ENCODE peak calls at places on chromosome 17, in four cellular contexts. A is right lobe of liver, G is pancreas, F is lower lobe of right lung. Z is an unnamed sample.

GRCh38 chr17:37701424-37702020 is 43.3 kb downstream of the HNF1B start:
- ATAC-seq in A (peak; percentile 84), G (peak; percentile 66), F (peak; percentile 86), Z (no peak)

GRCh38 chr17:30521766-30522165 is 44.6 kb downstream of the GOSR1 start:
- ATAC-seq in A (no peak), G (no peak), F (no peak), Z (no peak)

GRCh38 chr17:57696050-57696449 is 49.0 kb downstream of the CCDC182 start:
- ATAC-seq in A (no peak), G (no peak), F (no peak), Z (no peak)

GRCh38 chr17:31158741-31159377 is 64.1 kb downstream of the NF1 start:
- ATAC-seq in A (no peak), G (no peak), F (no peak), Z (no peak)

GRCh38 chr17:44601574-44602372 is 44.5 kb downstream of the FZD2 start:
- ATAC-seq in A (no peak), G (no peak), F (peak; percentile 54), Z (no peak)

GRCh38 chr17:9256944-9257629 is 235.8 kb downstream of the NTN1 start:
- ATAC-seq in A (no peak), G (no peak), F (peak; percentile 36), Z (peak; percentile 25)

GRCh38 chr17:1890758-1891450 is 61.1 kb downstream of the RPA1 start:
- ATAC-seq in A (no peak), G (no peak), F (no peak), Z (no peak)

GRCh38 chr17:56934280-56934679 is 20.4 kb upstream of the TRIM25 start:
- ATAC-seq in A (no peak), G (no peak), F (no peak), Z (no peak)

GRCh38 chr17:76888661-76889060 is 20.5 kb downstream of the MGAT5B start:
- ATAC-seq in A (no peak), G (no peak), F (no peak), Z (no peak)

GRCh38 chr17:74011963-74012362 is 191.5 kb upstream of the RPL38 start:
- ATAC-seq in A (no peak), G (no peak), F (no peak), Z (no peak)

GRCh38 chr17:4753392-4753791 is 13.7 kb upstream of the CXCL16 start:
- ATAC-seq in A (no peak), G (no peak), F (no peak), Z (no peak)

GRCh38 chr17:66807182-66807581 is 27.7 kb upstream of the CACNG5 start:
- ATAC-seq in A (no peak), G (peak; percentile 78), F (no peak), Z (no peak)

GRCh38 chr17:55625516-55625915 is 97.1 kb downstream of the TMEM100 start:
- ATAC-seq in A (no peak), G (no peak), F (no peak), Z (no peak)

GRCh38 chr17:34246436-34246835 is 8.6 kb upstream of the CCL2 start:
- ATAC-seq in A (peak; percentile 55), G (no peak), F (peak; percentile 68), Z (no peak)

GRCh38 chr17:2250140-2251095 is 53.2 kb downstream of the SMG6 start:
- ATAC-seq in A (no peak), G (no peak), F (no peak), Z (no peak)

GRCh38 chr17:59423903-59424302 is 92.4 kb downstream of the YPEL2 start:
- ATAC-seq in A (no peak), G (no peak), F (no peak), Z (no peak)

DNA sequence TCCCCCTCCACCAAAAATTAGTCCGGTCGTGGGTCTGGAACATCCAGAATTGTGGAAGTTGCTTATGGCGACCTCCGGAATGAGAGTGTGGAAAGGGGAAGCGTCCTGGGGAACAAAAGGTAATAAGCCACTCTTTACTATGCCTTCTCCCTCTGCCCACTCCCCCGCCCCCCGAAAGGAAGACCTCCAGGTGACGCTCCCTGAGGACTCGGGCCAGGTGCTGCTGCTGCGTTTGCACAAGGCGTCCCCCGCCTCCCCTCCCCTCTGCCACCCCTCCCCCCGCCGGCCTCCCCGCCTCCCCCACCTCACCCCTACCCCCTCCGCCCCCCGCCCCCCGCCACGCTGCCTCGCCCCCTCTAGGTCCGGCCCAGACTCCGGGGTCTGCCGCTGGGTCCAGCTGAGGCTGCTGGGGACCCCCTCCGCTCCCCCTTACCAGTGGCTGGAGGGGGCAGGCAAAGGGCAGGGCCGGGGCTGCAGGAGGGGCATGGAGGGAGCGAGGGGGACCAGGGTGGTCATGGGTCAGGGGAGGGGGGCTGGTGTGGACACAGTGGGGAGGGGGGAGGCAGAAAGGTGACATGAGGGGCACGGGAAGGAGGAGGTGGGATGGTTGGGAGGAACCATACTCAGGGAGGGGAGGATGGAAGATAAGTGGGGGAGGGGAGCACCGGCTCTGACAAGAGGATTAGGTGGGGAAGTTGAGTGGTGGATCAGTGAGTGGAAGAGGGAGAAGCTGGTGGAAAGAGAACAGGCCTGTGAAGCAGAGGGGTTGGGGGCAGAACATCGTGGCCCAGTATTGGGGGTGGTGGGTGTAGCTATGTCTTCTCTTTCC is 23.5 kb downstream of the ALOX12B start:
- ATAC-seq in A (no peak), G (no peak), F (no peak), Z (no peak)
- H3K27me3 ChIP-seq in A (no peaks in the 10 kb centered on the region), G (no peaks in the 10 kb centered on the region), F (peaks cover 47% of the 10 kb centered on the region), Z (peaks cover 67% of the 10 kb centered on the region)

GRCh38 chr17:39186481-39187002 is 10.9 kb downstream of the CACNB1 start:
- ATAC-seq in A (no peak), G (no peak), F (no peak), Z (no peak)
- H3K36me3 ChIP-seq in A (no peaks in the 10 kb centered on the region), G (no peaks in the 10 kb centered on the region), F (peaks cover 95% of the 10 kb centered on the region), Z (no peaks in the 10 kb centered on the region)

GRCh38 chr17:416293-417206 is 63.9 kb upstream of the RPH3AL start:
- ATAC-seq in A (no peak), G (no peak), F (peak; percentile 30), Z (no peak)
- H3K27me3 ChIP-seq in A (no peaks in the 10 kb centered on the region), G (no peaks in the 10 kb centered on the region), F (no peaks in the 10 kb centered on the region), Z (peaks cover 6% of the 10 kb centered on the region)

GRCh38 chr17:28759296-28759865 is 15.6 kb downstream of the TRAF4 start:
- ATAC-seq in A (no peak), G (no peak), F (no peak), Z (no peak)
- H3K36me3 ChIP-seq in A (no peaks in the 10 kb centered on the region), G (peaks cover 17% of the 10 kb centered on the region), F (peaks cover 49% of the 10 kb centered on the region), Z (peaks cover 50% of the 10 kb centered on the region)

Z was measured in gastroesophageal sphincter.